ENCODE peak calls at places on chromosomes 12 and 14, in four cellular contexts. One of them, this sample, is unnamed.

GRCh38 chr14:74554742-74555362 is 57.2 kb downstream of the LTBP2 start:
- DNase-seq in NB4: no peak
- DNase-seq in lower leg skin: no peak
- DNase-seq in uterus: no peak
- DNase-seq in this sample: no peak

GRCh38 chr12:123269395-123269892 is 2.2 kb downstream of the CDK2AP1 start:
- DNase-seq in NB4: no peak
- DNase-seq in lower leg skin: peak; percentile 93
- DNase-seq in uterus: peak; percentile 64
- DNase-seq in this sample: peak; percentile 66

GRCh38 chr12:7581609-7582008 is 78.0 kb upstream of the CD163 start:
- DNase-seq in NB4: no peak
- DNase-seq in lower leg skin: no peak
- DNase-seq in uterus: no peak
- DNase-seq in this sample: no peak

GRCh38 chr12:11508699-11509098 is 113.3 kb upstream of the PRB2 start:
- DNase-seq in NB4: no peak
- DNase-seq in lower leg skin: no peak
- DNase-seq in uterus: no peak
- DNase-seq in this sample: no peak

GRCh38 chr14:62289471-62289870 is 527.3 kb downstream of the SNAPC1 start:
- DNase-seq in NB4: no peak
- DNase-seq in lower leg skin: no peak
- DNase-seq in uterus: no peak
- DNase-seq in this sample: no peak

GRCh38 chr14:99668307-99668997 is 15.6 kb upstream of the CYP46A1 start:
- DNase-seq in NB4: no peak
- DNase-seq in lower leg skin: no peak
- DNase-seq in uterus: no peak
- DNase-seq in this sample: no peak

GRCh38 chr12:39581592-39581991 is 38.0 kb downstream of the ABCD2 start:
- DNase-seq in NB4: no peak
- DNase-seq in lower leg skin: no peak
- DNase-seq in uterus: no peak
- DNase-seq in this sample: no peak

GRCh38 chr12:101745481-101745880 is 6.2 kb upstream of the SYCP3 start:
- DNase-seq in NB4: no peak
- DNase-seq in lower leg skin: no peak
- DNase-seq in uterus: no peak
- DNase-seq in this sample: no peak

GRCh38 chr12:123384318-123384993 is 524 bp downstream of the KMT5A start:
- DNase-seq in NB4: peak; percentile 58
- DNase-seq in lower leg skin: peak; percentile 88
- DNase-seq in uterus: peak; percentile 32
- DNase-seq in this sample: no peak

GRCh38 chr12:118055144-118055557 is 5.8 kb downstream of the WSB2 start:
- DNase-seq in NB4: peak; percentile 84
- DNase-seq in lower leg skin: peak; percentile 84
- DNase-seq in uterus: no peak
- DNase-seq in this sample: peak; percentile 52

GRCh38 chr14:104887623-104888488 is 22.8 kb downstream of the CEP170B start:
- DNase-seq in NB4: no peak
- DNase-seq in lower leg skin: no peak
- DNase-seq in uterus: no peak
- DNase-seq in this sample: peak; percentile 9

GRCh38 chr12:12247584-12247983 is 19.3 kb downstream of the LRP6 start:
- DNase-seq in NB4: no peak
- DNase-seq in lower leg skin: no peak
- DNase-seq in uterus: no peak
- DNase-seq in this sample: no peak

GRCh38 chr14:37252434-37252833 is 54.7 kb downstream of the MIPOL1 start:
- DNase-seq in NB4: no peak
- DNase-seq in lower leg skin: no peak
- DNase-seq in uterus: no peak
- DNase-seq in this sample: no peak

GRCh38 chr12:40248034-40248433 is 23.2 kb downstream of the LRRK2 start:
- DNase-seq in NB4: no peak
- DNase-seq in lower leg skin: no peak
- DNase-seq in uterus: no peak
- DNase-seq in this sample: no peak

GRCh38 chr12:6262211-6262610 is 48.3 kb upstream of the PLEKHG6 start:
- DNase-seq in NB4: no peak
- DNase-seq in lower leg skin: no peak
- DNase-seq in uterus: no peak
- DNase-seq in this sample: no peak

GRCh38 chr14:26132061-26132460 is 465.8 kb downstream of the NOVA1 start:
- DNase-seq in NB4: no peak
- DNase-seq in lower leg skin: no peak
- DNase-seq in uterus: no peak
- DNase-seq in this sample: no peak

GRCh38 chr12:110317921-110318320 is 36.9 kb downstream of the ATP2A2 start:
- DNase-seq in NB4: no peak
- DNase-seq in lower leg skin: no peak
- DNase-seq in uterus: no peak
- DNase-seq in this sample: no peak

GRCh38 chr12:52631676-52632459 is 13.5 kb upstream of the KRT73 start:
- DNase-seq in NB4: no peak
- DNase-seq in lower leg skin: peak; percentile 67
- DNase-seq in uterus: no peak
- DNase-seq in this sample: no peak

GRCh38 chr14:41663478-41663845 is 56.8 kb downstream of the LRFN5 start:
- DNase-seq in NB4: no peak
- DNase-seq in lower leg skin: no peak
- DNase-seq in uterus: no peak
- DNase-seq in this sample: no peak

GRCh38 chr12:63045020-63045860 is 105.8 kb downstream of the AVPR1A start:
- DNase-seq in NB4: no peak
- DNase-seq in lower leg skin: no peak
- DNase-seq in uterus: no peak
- DNase-seq in this sample: no peak

GRCh38 chr14:66434464-66434863 is 51.7 kb upstream of the CCDC196 start:
- DNase-seq in NB4: no peak
- DNase-seq in lower leg skin: no peak
- DNase-seq in uterus: no peak
- DNase-seq in this sample: no peak

GRCh38 chr12:127480775-127481314 is 786.1 kb upstream of the TMEM132C start:
- DNase-seq in NB4: no peak
- DNase-seq in lower leg skin: no peak
- DNase-seq in uterus: no peak
- DNase-seq in this sample: no peak

GRCh38 chr12:43309845-43310405 is 242.1 kb downstream of the ADAMTS20 start:
- DNase-seq in NB4: no peak
- DNase-seq in lower leg skin: no peak
- DNase-seq in uterus: no peak
- DNase-seq in this sample: no peak

GRCh38 chr14:78154827-78155226 is 15.3 kb upstream of the NRXN3 start:
- DNase-seq in NB4: peak; percentile 21
- DNase-seq in lower leg skin: no peak
- DNase-seq in uterus: no peak
- DNase-seq in this sample: no peak

GRCh38 chr12:78697817-78698415 is 166.7 kb upstream of the SYT1 start:
- DNase-seq in NB4: no peak
- DNase-seq in lower leg skin: no peak
- DNase-seq in uterus: no peak
- DNase-seq in this sample: no peak

GRCh38 chr14:61503167-61503801 is 181.9 kb downstream of the PRKCH start:
- DNase-seq in NB4: no peak
- DNase-seq in lower leg skin: no peak
- DNase-seq in uterus: no peak
- DNase-seq in this sample: no peak

GRCh38 chr12:31582155-31582554 is 8.8 kb downstream of the DENND5B start:
- DNase-seq in NB4: no peak
- DNase-seq in lower leg skin: no peak
- DNase-seq in uterus: no peak
- DNase-seq in this sample: no peak

GRCh38 chr12:55742719-55743130 is at the start of gene GDF11:
- DNase-seq in NB4: peak; percentile 84
- DNase-seq in lower leg skin: peak; percentile 93
- DNase-seq in uterus: peak; percentile 85
- DNase-seq in this sample: peak; percentile 88

GRCh38 chr14:63644741-63645140 is 3.1 kb upstream of the WDR89 start:
- DNase-seq in NB4: no peak
- DNase-seq in lower leg skin: no peak
- DNase-seq in uterus: no peak
- DNase-seq in this sample: no peak

GRCh38 chr14:63641473-63642228 is at the start of gene WDR89:
- DNase-seq in NB4: peak; percentile 99
- DNase-seq in lower leg skin: peak; percentile 99
- DNase-seq in uterus: peak; percentile 97
- DNase-seq in this sample: peak; percentile 96

GRCh38 chr14:63647696-63648410 is 6.2 kb upstream of the WDR89 start:
- DNase-seq in NB4: no peak
- DNase-seq in lower leg skin: peak; percentile 34
- DNase-seq in uterus: no peak
- DNase-seq in this sample: no peak

GRCh38 chr14:63642656-63643382 is 1.1 kb upstream of the WDR89 start:
- DNase-seq in NB4: peak; percentile 14
- DNase-seq in lower leg skin: no peak
- DNase-seq in uterus: no peak
- DNase-seq in this sample: no peak

DNA sequence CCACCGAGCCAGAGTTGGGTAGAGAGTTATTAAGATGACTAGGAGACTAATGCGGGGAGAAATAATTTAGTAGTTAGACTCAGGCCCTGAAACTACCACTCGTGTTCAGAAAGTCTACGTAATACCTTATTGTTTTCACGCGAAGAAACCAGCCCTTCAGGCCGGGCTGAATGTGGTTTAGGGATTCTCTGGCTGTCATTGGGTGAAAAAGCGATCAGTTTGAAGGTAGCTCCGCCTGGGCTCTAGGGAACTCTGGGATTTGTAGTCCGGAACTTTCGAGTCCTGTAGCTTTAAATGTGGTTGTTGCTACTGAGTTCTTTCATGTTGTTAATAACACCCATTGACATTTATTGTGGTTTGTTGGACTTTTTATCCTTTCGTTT is 549 bp upstream of the WDR89 start:
- DNase-seq in NB4: peak; percentile 93
- DNase-seq in lower leg skin: peak; percentile 95
- DNase-seq in uterus: peak; percentile 76
- DNase-seq in this sample: peak; percentile 74
- TF ChIP-seq POLR2A in NB4: peak; percentile 18
- TF ChIP-seq POLR2A in lower leg skin: no peak
- TF ChIP-seq POLR2A in uterus: no peak
- TF ChIP-seq POLR2A in this sample: no peak

DNA sequence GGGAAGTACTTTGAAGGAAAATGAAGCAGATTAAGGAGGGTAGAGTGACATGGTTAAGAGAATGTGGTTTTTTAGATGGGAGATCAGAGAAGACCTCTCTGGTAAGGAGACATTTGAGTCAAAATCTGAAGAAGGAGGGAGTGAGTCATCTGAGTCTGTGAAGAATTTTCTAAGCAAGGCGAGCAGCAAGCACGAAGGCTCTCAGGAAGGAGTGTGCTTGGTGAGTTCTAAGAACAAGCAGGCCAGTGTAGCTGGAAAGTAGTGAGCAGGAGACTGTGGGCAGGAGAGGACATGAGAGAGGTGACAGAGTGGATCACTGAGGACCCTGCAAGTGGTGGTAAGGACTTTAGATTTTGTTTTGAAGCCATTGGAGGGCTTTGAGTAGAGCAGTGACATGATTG is 76.3 kb upstream of the FUT8 start:
- DNase-seq in NB4: no peak
- DNase-seq in lower leg skin: no peak
- DNase-seq in uterus: no peak
- DNase-seq in this sample: no peak
- TF ChIP-seq POLR2A in NB4: no peak
- TF ChIP-seq POLR2A in lower leg skin: no peak
- TF ChIP-seq POLR2A in uterus: no peak
- TF ChIP-seq POLR2A in this sample: no peak

GRCh38 chr12:112807452-112807851 is 15.9 kb downstream of the RPH3A start:
- DNase-seq in NB4: no peak
- DNase-seq in lower leg skin: no peak
- DNase-seq in uterus: no peak
- DNase-seq in this sample: no peak

GRCh38 chr12:112812598-112813406 is 21.3 kb downstream of the RPH3A start:
- DNase-seq in NB4: no peak
- DNase-seq in lower leg skin: no peak
- DNase-seq in uterus: no peak
- DNase-seq in this sample: no peak

GRCh38 chr12:112808176-112808575 is 16.6 kb downstream of the RPH3A start:
- DNase-seq in NB4: no peak
- DNase-seq in lower leg skin: no peak
- DNase-seq in uterus: no peak
- DNase-seq in this sample: no peak

GRCh38 chr12:112809684-112810083 is 18.1 kb downstream of the RPH3A start:
- DNase-seq in NB4: no peak
- DNase-seq in lower leg skin: no peak
- DNase-seq in uterus: no peak
- DNase-seq in this sample: no peak

DNA sequence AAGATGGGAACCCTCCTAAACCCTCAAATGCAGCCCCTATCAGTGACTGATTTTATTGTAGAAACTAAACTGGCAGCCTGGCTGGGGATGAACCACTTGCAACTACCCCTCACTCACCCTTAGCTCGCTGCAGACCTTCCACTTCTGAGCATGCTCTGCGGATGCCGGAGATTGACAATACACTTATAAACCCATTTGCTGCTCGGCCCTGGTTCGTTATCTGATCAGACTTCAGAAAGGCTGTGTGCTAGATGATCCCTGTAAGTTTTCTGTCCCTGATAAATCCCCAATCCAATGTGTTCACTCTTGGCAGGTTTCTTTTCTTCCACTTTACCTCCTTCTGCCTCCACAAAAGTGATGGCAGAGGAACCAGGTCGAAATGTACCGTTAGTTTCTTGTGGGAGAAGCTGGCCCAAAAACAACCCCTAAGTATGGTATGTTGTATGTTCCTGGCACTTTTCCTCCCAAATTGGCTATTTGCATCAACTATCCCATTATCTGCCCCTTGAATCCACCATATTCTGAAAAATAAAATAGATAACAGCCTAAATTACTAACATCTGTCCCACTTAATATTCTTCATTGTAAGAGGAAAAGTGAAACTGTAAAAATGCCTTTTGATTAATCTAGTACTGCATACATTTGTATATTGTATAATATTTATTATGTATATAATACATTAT is 18.8 kb downstream of the RPH3A start:
- DNase-seq in NB4: no peak
- DNase-seq in lower leg skin: no peak
- DNase-seq in uterus: no peak
- DNase-seq in this sample: no peak
- TF ChIP-seq POLR2A in NB4: no peak
- TF ChIP-seq POLR2A in lower leg skin: no peak
- TF ChIP-seq POLR2A in uterus: no peak
- TF ChIP-seq POLR2A in this sample: no peak

GRCh38 chr12:1657616-1658167 is 28.7 kb downstream of the WNT5B start:
- DNase-seq in NB4: no peak
- DNase-seq in lower leg skin: no peak
- DNase-seq in uterus: no peak
- DNase-seq in this sample: no peak

GRCh38 chr12:1663440-1664132 is 27.3 kb upstream of the ADIPOR2 start:
- DNase-seq in NB4: no peak
- DNase-seq in lower leg skin: peak; percentile 18
- DNase-seq in uterus: no peak
- DNase-seq in this sample: no peak

GRCh38 chr12:1661553-1662335 is 29.1 kb upstream of the ADIPOR2 start:
- DNase-seq in NB4: peak; percentile 95
- DNase-seq in lower leg skin: peak; percentile 97
- DNase-seq in uterus: peak; percentile 77
- DNase-seq in this sample: peak; percentile 87

GRCh38 chr12:1662761-1663439 is 28.0 kb upstream of the ADIPOR2 start:
- DNase-seq in NB4: no peak
- DNase-seq in lower leg skin: peak; percentile 90
- DNase-seq in uterus: no peak
- DNase-seq in this sample: peak; percentile 54

GRCh38 chr12:1660304-1661187 is 30.3 kb upstream of the ADIPOR2 start:
- DNase-seq in NB4: peak; percentile 64
- DNase-seq in lower leg skin: peak; percentile 95
- DNase-seq in uterus: peak; percentile 35
- DNase-seq in this sample: peak; percentile 75
- TF ChIP-seq POLR2A in NB4: no peak
- TF ChIP-seq POLR2A in lower leg skin: no peak
- TF ChIP-seq POLR2A in uterus: no peak
- TF ChIP-seq POLR2A in this sample: no peak